ENCODE peak calls at places on chromosomes 13 and 19, in six cellular contexts. N is bronchial epithelial cell; P is mesenchymal stem cell; Z is GM06990; H is mucosa of descending colon; R is CD4-positive, CD25-positive, alpha-beta regulatory T cell. C is an unnamed sample. For H3K36me3, the result is how much of the 10 kb centered on the place peaks cover.

GRCh38 chr19:4014541-4015491 is 7.3 kb downstream of the PIAS4 start:
- DNase-seq in P (no peak), H (no peak), R (peak), Z (no peak), N (no peak), C (no peak)

GRCh38 chr19:47113446-47114348 is at the start of gene ZC3H4:
- DNase-seq in R (peak), H (peak), N (peak), Z (peak), P (peak), C (peak)

GRCh38 chr19:11849264-11849615 is 714 bp downstream of the ZNF439 start:
- DNase-seq in P (no peak), R (no peak), N (no peak), Z (no peak), H (no peak), C (no peak)

GRCh38 chr19:2034729-2035589 is 16.1 kb downstream of the MKNK2 start:
- DNase-seq in R (peak), P (peak), N (peak), Z (peak), H (peak), C (no peak)

GRCh38 chr13:113813749-113814434 is 50.0 kb downstream of the GAS6 start:
- DNase-seq in R (no peak), N (no peak), H (no peak), P (no peak), Z (no peak), C (no peak)

GRCh38 chr13:93233997-93234416 is 7.4 kb downstream of the GPC6 start:
- DNase-seq in Z (no peak), R (no peak), H (no peak), N (no peak), P (no peak), C (no peak)

GRCh38 chr19:7292950-7293794 is 1.0 kb downstream of the INSR start:
- DNase-seq in R (no peak), P (no peak), N (no peak), Z (peak), H (peak), C (no peak)

GRCh38 chr19:11200931-11201330 is 3.6 kb upstream of the KANK2 start:
- DNase-seq in Z (no peak), N (no peak), H (no peak), R (no peak), P (no peak), C (no peak)

GRCh38 chr13:91369432-91369831 is 21.9 kb downstream of the MIR17HG start:
- DNase-seq in Z (no peak), H (no peak), R (no peak), P (peak), N (no peak), C (no peak)

GRCh38 chr13:48909088-48909389 is 66.7 kb upstream of the FNDC3A start:
- DNase-seq in N (no peak), H (no peak), Z (no peak), R (no peak), P (no peak), C (no peak)

GRCh38 chr19:2982983-2983350 is 5.6 kb downstream of the TLE6 start:
- DNase-seq in Z (no peak), R (no peak), H (peak), P (peak), N (peak), C (no peak)

GRCh38 chr13:20263393-20264044 is 31.4 kb upstream of the GJB6 start:
- DNase-seq in R (no peak), P (no peak), H (no peak), N (no peak), Z (no peak), C (no peak)

GRCh38 chr19:53365899-53366493 is 491 bp downstream of the ZNF525 start:
- DNase-seq in P (no peak), R (peak), H (peak), Z (no peak), N (no peak), C (no peak)

GRCh38 chr13:55777612-55778011 is 1363.1 kb upstream of the PRR20A start:
- DNase-seq in P (no peak), Z (no peak), R (no peak), N (no peak), H (no peak), C (no peak)

GRCh38 chr19:19443283-19443682 is 37.8 kb downstream of the GATAD2A start:
- DNase-seq in H (no peak), N (no peak), Z (no peak), P (no peak), R (no peak), C (no peak)

GRCh38 chr19:56071151-56071550 is 49.9 kb downstream of the ZNF787 start:
- DNase-seq in N (no peak), P (no peak), R (no peak), H (no peak), Z (no peak), C (no peak)

GRCh38 chr13:54033323-54033861 is 1004.8 kb downstream of the OLFM4 start:
- DNase-seq in Z (no peak), R (no peak), H (no peak), N (no peak), P (no peak), C (no peak)

GRCh38 chr13:101152184-101152583 is 264.1 kb downstream of the NALCN start:
- DNase-seq in Z (no peak), R (no peak), H (no peak), N (no peak), P (peak), C (no peak)

GRCh38 chr19:2495651-2496316 is 19.9 kb downstream of the GADD45B start:
- DNase-seq in R (no peak), P (peak), H (peak), N (no peak), Z (no peak), C (no peak)

GRCh38 chr19:12364391-12365093 is 941 bp downstream of the ZNF442 start:
- DNase-seq in P (peak), H (no peak), R (no peak), Z (peak), N (no peak), C (no peak)

GRCh38 chr13:60175571-60175970 is 11.8 kb upstream of the DIAPH3 start:
- DNase-seq in N (no peak), R (no peak), P (no peak), H (no peak), Z (no peak), C (no peak)

GRCh38 chr13:83987394-83987793 is 105.1 kb upstream of the SLITRK1 start:
- DNase-seq in H (no peak), R (no peak), Z (no peak), P (no peak), N (no peak), C (no peak)

GRCh38 chr13:19818223-19818842 is 35.6 kb upstream of the PSPC1 start:
- DNase-seq in P (peak), H (peak), R (peak), Z (peak), N (peak), C (no peak)

GRCh38 chr13:112965573-112966115 is 3.4 kb upstream of the MCF2L start:
- DNase-seq in N (no peak), R (no peak), P (no peak), Z (no peak), H (peak), C (no peak)

GRCh38 chr13:105153626-105154025 is 1381.8 kb downstream of the EFNB2 start:
- DNase-seq in R (no peak), Z (no peak), P (no peak), N (peak), H (no peak), C (no peak)

GRCh38 chr13:55788548-55788947 is 1352.2 kb upstream of the PRR20A start:
- DNase-seq in R (no peak), Z (no peak), H (no peak), N (no peak), P (no peak), C (no peak)

GRCh38 chr13:102856603-102857002 is 10.8 kb downstream of the ERCC5 start:
- DNase-seq in H (no peak), R (no peak), N (peak), Z (no peak), P (no peak), C (no peak)
- H3K36me3 ChIP-seq in H (under half), R (half or more), N (under half), Z (under half), P (under half), C (under half)

DNA sequence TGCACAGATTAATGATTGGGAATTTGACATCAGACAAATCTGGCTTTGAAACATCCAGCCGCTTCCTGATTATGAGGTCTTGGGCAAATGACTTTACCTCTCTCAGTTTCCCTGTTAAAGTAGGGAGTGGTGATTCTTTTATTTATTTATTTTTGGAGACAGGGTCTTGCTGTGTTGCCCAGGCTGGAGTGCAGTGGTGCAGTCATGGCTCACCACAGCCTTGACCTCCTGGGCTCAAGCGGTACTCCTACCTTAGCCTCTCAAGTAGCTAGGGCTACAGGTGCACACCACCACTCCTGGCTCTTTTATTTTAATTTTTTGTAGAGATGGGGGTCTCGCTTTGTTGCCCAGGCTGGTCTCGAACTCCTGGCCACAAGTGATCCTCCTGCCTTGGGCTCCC is 2.7 kb downstream of the PSMD8 start:
- DNase-seq in H (no peak), R (no peak), Z (no peak), N (no peak), P (no peak), C (no peak)
- H3K36me3 ChIP-seq in H (under half), R (under half), Z (under half), N (under half), P (under half), C (under half)

GRCh38 chr19:9146882-9147281 is 6.7 kb downstream of the ZNF317 start:
- DNase-seq in P (no peak), R (no peak), N (no peak), H (no peak), Z (no peak), C (no peak)

GRCh38 chr19:9151367-9151766 is 11.2 kb downstream of the ZNF317 start:
- DNase-seq in Z (no peak), P (no peak), R (no peak), H (no peak), N (no peak), C (no peak)

GRCh38 chr19:9149976-9150375 is 9.8 kb downstream of the ZNF317 start:
- DNase-seq in H (no peak), P (no peak), R (no peak), N (peak), Z (no peak), C (no peak)

GRCh38 chr19:9150650-9151049 is 10.5 kb downstream of the ZNF317 start:
- DNase-seq in Z (no peak), N (no peak), H (no peak), R (no peak), P (no peak), C (no peak)

GRCh38 chr19:9148687-9149086 is 8.5 kb downstream of the ZNF317 start:
- DNase-seq in P (no peak), N (no peak), Z (no peak), H (no peak), R (no peak), C (no peak)
- H3K36me3 ChIP-seq in P (under half), N (under half), Z (under half), H (under half), R (half or more), C (under half)

GRCh38 chr13:110466261-110466660 is 95.3 kb downstream of the RAB20 start:
- DNase-seq in N (no peak), P (no peak), R (no peak), H (no peak), Z (no peak), C (no peak)

GRCh38 chr13:110465696-110466095 is 95.8 kb downstream of the RAB20 start:
- DNase-seq in Z (no peak), N (no peak), P (no peak), H (no peak), R (no peak), C (no peak)

GRCh38 chr13:110462091-110462490 is 99.4 kb downstream of the RAB20 start:
- DNase-seq in H (no peak), N (no peak), P (no peak), R (no peak), Z (no peak), C (no peak)

GRCh38 chr13:110464547-110465343 is 96.8 kb downstream of the RAB20 start:
- DNase-seq in H (no peak), P (no peak), Z (no peak), N (no peak), R (no peak), C (no peak)

DNA sequence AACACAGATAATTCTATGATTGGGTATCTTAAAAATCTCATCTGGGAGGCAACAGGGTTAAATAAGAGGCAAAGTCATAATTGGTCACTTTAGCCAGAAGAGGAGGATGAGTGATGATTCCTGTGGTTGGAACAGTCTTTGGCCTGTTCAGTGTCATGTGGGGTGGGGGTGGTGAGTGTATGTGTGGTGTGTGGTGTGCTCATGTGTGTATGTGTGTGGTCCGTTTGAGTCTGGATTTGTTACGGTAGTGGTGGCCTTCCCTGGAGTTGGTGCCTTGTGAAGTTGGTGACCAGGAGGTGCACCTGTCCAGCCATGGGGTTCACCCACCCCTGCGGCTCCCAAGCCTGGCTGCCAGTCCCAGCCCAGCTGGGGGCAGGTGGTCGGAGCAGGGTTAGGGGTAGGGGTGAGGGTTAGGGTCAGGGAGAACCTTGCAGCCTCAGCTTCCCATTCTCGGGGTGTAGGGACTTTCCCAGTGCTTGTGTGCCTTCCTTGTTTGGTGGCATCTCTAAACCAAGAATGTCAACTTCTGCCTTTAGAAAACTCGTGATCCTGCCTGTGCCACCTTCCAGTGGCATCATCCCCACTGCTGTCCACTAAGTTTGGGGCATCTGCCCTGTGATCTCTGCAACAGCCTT is 97.5 kb downstream of the RAB20 start:
- DNase-seq in H (no peak), R (no peak), Z (peak), P (peak), N (no peak), C (no peak)
- H3K36me3 ChIP-seq in H (under half), R (under half), Z (under half), P (half or more), N (under half), C (under half)

DNA sequence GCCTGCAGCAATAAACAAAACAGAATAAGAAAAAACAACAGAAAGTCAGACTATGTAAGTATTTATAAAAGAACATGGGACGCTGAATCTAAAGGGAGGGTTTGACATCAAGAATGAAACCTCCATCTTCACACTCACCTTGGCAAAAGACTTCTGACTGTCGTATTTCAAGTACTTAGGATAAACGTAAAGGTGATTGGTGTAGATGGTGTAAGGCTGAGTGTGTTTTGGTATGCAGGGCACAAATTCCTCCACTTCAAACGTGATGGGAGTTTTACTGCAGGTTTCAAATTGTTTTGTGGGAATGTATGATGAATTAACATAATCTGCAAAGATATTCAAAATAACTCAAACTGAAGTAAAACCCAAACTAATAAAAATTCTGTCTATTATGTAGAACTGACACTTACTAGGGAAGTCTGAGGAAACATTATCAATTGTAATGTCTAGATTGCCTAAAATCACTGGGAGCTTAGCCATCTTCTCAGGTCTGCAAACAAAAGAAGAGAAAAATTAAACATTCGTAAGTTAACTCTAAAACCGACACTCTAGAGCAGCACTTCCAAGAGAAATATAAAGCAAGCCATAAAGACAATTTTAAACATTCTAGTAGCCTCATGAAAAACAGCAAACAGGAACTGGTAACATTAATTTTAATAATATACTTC is 89.5 kb downstream of the DOCK9 start:
- DNase-seq in Z (no peak), R (no peak), N (no peak), P (no peak), H (no peak), C (no peak)
- H3K36me3 ChIP-seq in Z (under half), R (under half), N (under half), P (under half), H (under half), C (under half)